ENCODE peak calls at places on chromosomes 12 and 14, in nine cellular contexts. A is neural progenitor cell; D is right cardiac atrium; M is activated T-helper 1 cell treated with Interleukin-2 at 50 U/mL for 16 hours; C is psoas muscle; R is activated effector memory CD4-positive, alpha-beta T cell treated with Interleukin-2 at 50 U/mL for 16 hours; Z is iPS DF 6.9; F is right atrium auricular region; U is anterior cingulate cortex. O is an unnamed sample.

GRCh38 chr12:108532061-108532848 is 17.2 kb downstream of the FICD start:
- DNase-seq in M (no peak), R (no peak), F (no peak), D (no peak), A (no peak), C (no peak), Z (no peak), U (no peak), O (peak)

GRCh38 chr14:73260574-73260973 is 23.3 kb downstream of the PAPLN start:
- DNase-seq in M (no peak), D (no peak), F (no peak), Z (no peak), A (no peak), C (no peak), R (no peak), U (no peak), O (no peak)

GRCh38 chr14:75877292-75877691 is 104.5 kb downstream of the TGFB3 start:
- DNase-seq in M (no peak), D (no peak), C (no peak), R (no peak), Z (no peak), U (no peak), F (no peak), A (no peak), O (no peak)

GRCh38 chr14:101491841-101492240 is 69.5 kb upstream of the DIO3 start:
- DNase-seq in F (no peak), M (no peak), R (no peak), Z (no peak), C (no peak), D (no peak), U (no peak), A (no peak), O (no peak)

GRCh38 chr14:75927564-75928087 is 54.2 kb downstream of the TGFB3 start:
- DNase-seq in Z (no peak), U (no peak), R (no peak), A (no peak), C (no peak), D (no peak), M (no peak), F (no peak), O (no peak)

GRCh38 chr12:124764451-124764850 is 99.2 kb downstream of the SCARB1 start:
- DNase-seq in Z (no peak), C (peak), U (no peak), D (no peak), M (no peak), A (no peak), F (no peak), R (no peak), O (no peak)

GRCh38 chr12:75526655-75527511 is 15.5 kb upstream of the KRR1 start:
- DNase-seq in F (no peak), C (no peak), M (no peak), D (no peak), U (no peak), R (no peak), Z (no peak), A (peak), O (peak)

GRCh38 chr12:51082561-51083139 is 746 bp downstream of the CSRNP2 start:
- DNase-seq in D (no peak), A (no peak), R (no peak), Z (peak), C (no peak), M (no peak), U (no peak), F (no peak), O (peak)

GRCh38 chr14:21209185-21209584 is 53.3 kb upstream of the OR5AU1 start:
- DNase-seq in U (no peak), C (no peak), Z (no peak), A (no peak), F (no peak), M (no peak), D (no peak), R (no peak), O (no peak)

GRCh38 chr12:2891240-2892053 is 756 bp downstream of the TULP3 start:
- DNase-seq in U (peak), A (peak), Z (no peak), R (no peak), F (peak), D (no peak), M (no peak), C (peak), O (peak)

GRCh38 chr12:5081016-5081415 is 37.3 kb downstream of the KCNA5 start:
- DNase-seq in D (peak), M (no peak), A (peak), R (no peak), Z (no peak), C (peak), U (no peak), F (no peak), O (peak)

GRCh38 chr12:19411234-19412221 is 27.8 kb upstream of the AEBP2 start:
- DNase-seq in R (no peak), D (no peak), C (no peak), F (no peak), A (peak), M (no peak), Z (no peak), U (no peak), O (no peak)

GRCh38 chr12:109452489-109452888 is 24.6 kb downstream of the KCTD10 start:
- DNase-seq in M (no peak), Z (no peak), D (no peak), F (no peak), R (no peak), C (no peak), U (no peak), A (no peak), O (no peak)

GRCh38 chr12:70180140-70180539 is 63.1 kb upstream of the CNOT2 start:
- DNase-seq in D (no peak), Z (no peak), A (peak), U (peak), R (no peak), C (no peak), M (no peak), F (no peak), O (no peak)